ENCODE peak calls at places on chromosomes 6 and 20, in eight cellular contexts. A is heart left ventricle, B is uterus, U is RWPE1, W is A549, T is endothelial cell, O is dorsolateral prefrontal cortex, E is stomach. H is an unnamed sample.

GRCh38 chr6:97207383-97207782 is 75.6 kb downstream of the MMS22L start:
- DNase-seq in E (no peak), W (no peak), A (no peak), B (no peak), O (no peak), U (no peak), T (no peak), H (no peak)

GRCh38 chr6:41367700-41368099 is 32.3 kb downstream of the NCR2 start:
- DNase-seq in T (peak; percentile 77), O (peak; percentile 72), W (peak; percentile 56), E (peak; percentile 66), A (peak; percentile 48), U (peak; percentile 68), B (peak; percentile 44), H (peak; percentile 73)

GRCh38 chr6:145714731-145715130 is 20.6 kb downstream of the EPM2A start:
- DNase-seq in B (no peak), O (no peak), A (no peak), T (no peak), E (no peak), W (no peak), U (no peak), H (no peak)

GRCh38 chr6:169263836-169264608 is 10.4 kb upstream of the THBS2 start:
- DNase-seq in W (no peak), O (no peak), U (peak; percentile 42), T (no peak), E (no peak), A (peak; percentile 60), B (no peak), H (no peak)

GRCh38 chr6:37518116-37518515 is 18.4 kb upstream of the CCDC167 start:
- DNase-seq in T (no peak), A (no peak), W (no peak), E (no peak), U (no peak), O (no peak), B (no peak), H (no peak)

GRCh38 chr6:28252507-28252975 is 472 bp upstream of the ZKSCAN4 start:
- DNase-seq in E (no peak), O (no peak), A (no peak), U (no peak), W (no peak), B (no peak), T (no peak), H (no peak)

GRCh38 chr6:135909737-135910387 is 58.4 kb downstream of the PDE7B start:
- DNase-seq in W (peak; percentile 51), E (peak; percentile 40), U (peak; percentile 13), O (no peak), B (no peak), T (peak; percentile 64), A (no peak), H (peak; percentile 19)

GRCh38 chr6:79868098-79868722 is 79.1 kb downstream of the ELOVL4 start:
- DNase-seq in W (peak; percentile 63), B (no peak), E (no peak), U (peak; percentile 45), T (peak; percentile 66), A (no peak), O (no peak), H (peak; percentile 28)

GRCh38 chr6:105566503-105566902 is 163.6 kb upstream of the PREP start:
- DNase-seq in B (no peak), O (no peak), U (no peak), T (no peak), A (no peak), W (no peak), E (no peak), H (no peak)

GRCh38 chr6:169216830-169217229 is 36.8 kb downstream of the THBS2 start:
- DNase-seq in B (no peak), T (no peak), A (no peak), E (no peak), U (no peak), O (no peak), W (no peak), H (no peak)

GRCh38 chr6:24919404-24919892 is 16.3 kb downstream of the RIPOR2 start:
- DNase-seq in T (no peak), W (no peak), E (no peak), O (no peak), U (no peak), A (no peak), B (no peak), H (no peak)

GRCh38 chr6:152309006-152309405 is 328.2 kb downstream of the SYNE1 start:
- DNase-seq in B (no peak), U (no peak), A (no peak), W (no peak), O (no peak), E (no peak), T (no peak), H (no peak)

GRCh38 chr6:170091639-170092579 is 199.0 kb downstream of the DLL1 start:
- DNase-seq in O (no peak), U (no peak), W (no peak), B (peak; percentile 9), E (peak; percentile 14), A (no peak), T (no peak), H (no peak)

GRCh38 chr6:47424436-47424836 is 53.2 kb upstream of the CD2AP start:
- DNase-seq in W (no peak), B (no peak), U (no peak), E (no peak), A (no peak), T (no peak), O (no peak), H (no peak)

GRCh38 chr20:3193806-3194616 is 10.5 kb downstream of the DDRGK1 start:
- DNase-seq in W (no peak), T (no peak), O (peak; percentile 71), E (no peak), B (no peak), A (no peak), U (no peak), H (no peak)

GRCh38 chr6:128513878-128514277 is 6.5 kb downstream of the PTPRK start:
- DNase-seq in E (no peak), B (no peak), U (no peak), O (no peak), A (no peak), W (no peak), T (no peak), H (no peak)

GRCh38 chr6:128518531-128519131 is 1.8 kb downstream of the PTPRK start:
- DNase-seq in U (no peak), W (no peak), O (no peak), A (no peak), E (no peak), T (no peak), B (no peak), H (no peak)

GRCh38 chr6:128515550-128516513 is 4.6 kb downstream of the PTPRK start:
- DNase-seq in U (no peak), E (no peak), A (no peak), O (no peak), T (no peak), B (no peak), W (no peak), H (no peak)

GRCh38 chr6:128517124-128517523 is 3.3 kb downstream of the PTPRK start:
- DNase-seq in U (no peak), B (no peak), A (no peak), T (no peak), E (no peak), O (no peak), W (no peak), H (no peak)

DNA sequence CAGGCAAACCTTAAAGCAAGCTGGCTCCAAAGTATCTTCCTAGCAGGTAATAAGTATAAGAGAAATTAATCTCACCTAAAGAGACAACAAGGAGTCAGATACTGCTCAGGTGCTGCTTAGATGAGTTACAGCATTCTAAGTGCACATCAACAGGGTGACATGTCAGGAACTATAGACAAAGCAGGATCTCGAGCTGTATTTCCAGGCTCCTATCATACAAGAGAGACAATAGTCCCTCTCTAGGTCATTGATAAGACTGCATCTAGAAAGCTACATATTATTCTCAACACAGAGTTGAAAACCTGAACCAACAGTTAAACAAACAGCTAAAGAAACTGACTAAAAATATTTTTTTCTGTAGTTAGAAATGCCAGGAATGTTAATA is 3.9 kb downstream of the PTPRK start:
- DNase-seq in A (no peak), B (no peak), T (no peak), O (no peak), E (no peak), U (no peak), W (peak; percentile 52), H (no peak)
- TF ChIP-seq CTCF in A (peak; percentile 41), B (no peak), T (peak; percentile 31), O (peak; percentile 32), E (no peak), U (peak; percentile 50), W (no peak), H (peak; percentile 38)

DNA sequence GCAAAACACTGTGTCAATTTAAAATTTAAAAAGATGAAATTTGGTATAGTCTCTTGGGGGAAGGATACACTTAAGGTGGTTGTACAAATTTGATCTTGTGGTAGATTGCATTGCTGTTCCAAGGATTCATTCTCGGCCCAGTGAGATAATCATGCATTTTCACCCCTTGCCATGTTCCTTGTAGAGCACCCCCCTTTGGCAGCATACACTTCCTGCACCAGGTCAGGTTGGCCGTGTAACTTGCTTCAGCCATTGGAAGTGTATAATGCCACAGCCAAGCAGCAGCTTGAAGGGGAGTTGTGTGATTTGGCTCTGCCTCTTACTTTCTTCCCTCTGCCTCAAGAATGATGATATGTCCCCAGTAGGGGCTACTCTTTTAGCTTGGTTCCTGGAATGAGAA is 21.9 kb downstream of the CCN2 start:
- DNase-seq in E (no peak), A (no peak), B (no peak), W (no peak), O (no peak), T (no peak), U (no peak), H (no peak)
- TF ChIP-seq CTCF in E (no peak), A (no peak), B (no peak), W (no peak), O (no peak), T (peak; percentile 36), U (no peak), H (no peak)

GRCh38 chr6:125100018-125100652 is 53.4 kb upstream of the TPD52L1 start:
- DNase-seq in E (no peak), W (no peak), O (no peak), A (no peak), T (no peak), U (no peak), B (no peak), H (no peak)

GRCh38 chr6:125097186-125097585 is 56.4 kb upstream of the TPD52L1 start:
- DNase-seq in W (no peak), E (no peak), O (no peak), U (no peak), A (no peak), B (no peak), T (no peak), H (no peak)

GRCh38 chr6:125101128-125101527 is 52.4 kb upstream of the TPD52L1 start:
- DNase-seq in O (no peak), A (no peak), U (no peak), T (no peak), E (no peak), W (no peak), B (no peak), H (no peak)

GRCh38 chr6:125098253-125098652 is 55.3 kb upstream of the TPD52L1 start:
- DNase-seq in A (no peak), O (no peak), T (no peak), U (no peak), B (no peak), W (no peak), E (no peak), H (no peak)

GRCh38 chr6:125099211-125100017 is 54.2 kb upstream of the TPD52L1 start:
- DNase-seq in O (peak; percentile 58), U (peak; percentile 59), T (peak; percentile 58), W (peak; percentile 85), E (peak; percentile 40), A (peak; percentile 69), B (peak; percentile 43), H (peak; percentile 34)
- TF ChIP-seq CTCF in O (no peak), U (no peak), T (no peak), W (peak; percentile 8), E (no peak), A (no peak), B (no peak), H (no peak)

GRCh38 chr6:100504786-100505737 is 40.3 kb upstream of the SIM1 start:
- DNase-seq in O (no peak), T (no peak), E (no peak), U (peak; percentile 37), W (peak; percentile 20), B (no peak), A (peak; percentile 27), H (no peak)
- TF ChIP-seq CTCF in O (no peak), T (no peak), E (no peak), U (no peak), W (no peak), B (no peak), A (no peak), H (no peak)

H was measured in progenitor cell of endocrine pancreas.